ENCODE peak calls at places on chromosomes 5 and 9, in seven cellular contexts. Q is stimulated activated CD8-positive, alpha-beta memory T cell treated with anti-CD3 and anti-CD28 coated beads, Interleukin-15, amount 100 ng/mL, for 1 hour; V is hippocampal formation; H is D341Med; I is Right ventricle myocardium superior; L is activated CD8-positive, alpha-beta T cell treated with anti-CD3 and anti-CD28 coated beads, Interleukin-2, amount 10 ng/mL, durations not matched to agents 7 days and 5 days; G is psoas muscle. E is an unnamed sample.

GRCh38 chr5:142655339-142656267 is 30.3 kb downstream of the FGF1 start:
- DNase-seq in V (peak), Q (peak), I (peak), H (peak), L (peak), G (peak), E (peak)

GRCh38 chr9:137138701-137139467 is at the start of gene GRIN1:
- DNase-seq in H (peak), Q (no peak), L (peak), G (no peak), V (peak), I (no peak), E (no peak)

GRCh38 chr5:26691486-26691885 is 346.9 kb downstream of the CDH9 start:
- DNase-seq in I (no peak), H (no peak), G (no peak), Q (no peak), L (no peak), V (no peak), E (peak)

GRCh38 chr9:96088510-96088909 is 213.0 kb downstream of the ERCC6L2 start:
- DNase-seq in H (no peak), I (no peak), Q (no peak), V (no peak), L (no peak), G (no peak), E (no peak)

GRCh38 chr9:114248274-114248673 is 74.6 kb upstream of the ORM1 start:
- DNase-seq in H (no peak), I (no peak), Q (no peak), V (no peak), L (no peak), G (no peak), E (no peak)

GRCh38 chr9:130041648-130042405 is 1.2 kb downstream of the FNBP1 start:
- DNase-seq in I (peak), G (no peak), V (peak), H (peak), L (no peak), Q (no peak), E (no peak)

GRCh38 chr9:112308576-112308975 is 24.8 kb downstream of the PTBP3 start:
- DNase-seq in I (no peak), Q (no peak), H (peak), L (no peak), V (no peak), G (no peak), E (no peak)

GRCh38 chr5:161287436-161287835 is 259.1 kb downstream of the GABRB2 start:
- DNase-seq in V (no peak), I (no peak), L (no peak), Q (no peak), H (no peak), G (no peak), E (no peak)